ENCODE peak calls at places on chromosomes 16 and 17, in seven cellular contexts. One of them, this sample, is unnamed. For H3K4me1, H3K27me3 and H3K36me3, the result is how much of the 10 kb centered on the place peaks cover.

GRCh38 chr17:82745524-82745923 is 6.3 kb upstream of the TBCD start:
- DNase-seq in CD4-positive, CD25-positive, alpha-beta regulatory T cell: no peak
- DNase-seq in SJSA1: no peak
- DNase-seq in NT2/D1: no peak
- DNase-seq in mesenchymal stem cell: no peak
- DNase-seq in aorta: no peak
- DNase-seq in fibroblast of lung: no peak
- DNase-seq in this sample: no peak

GRCh38 chr17:42844271-42844670 is at the start of gene AOC2:
- DNase-seq in mesenchymal stem cell: no peak
- DNase-seq in NT2/D1: no peak
- DNase-seq in CD4-positive, CD25-positive, alpha-beta regulatory T cell: no peak
- DNase-seq in aorta: no peak
- DNase-seq in fibroblast of lung: peak
- DNase-seq in SJSA1: no peak
- DNase-seq in this sample: no peak

GRCh38 chr17:76497979-76498885 is 3.0 kb downstream of the RHBDF2 start:
- DNase-seq in mesenchymal stem cell: peak
- DNase-seq in CD4-positive, CD25-positive, alpha-beta regulatory T cell: no peak
- DNase-seq in SJSA1: peak
- DNase-seq in NT2/D1: no peak
- DNase-seq in aorta: peak
- DNase-seq in fibroblast of lung: peak
- DNase-seq in this sample: no peak

GRCh38 chr16:8892101-8892575 is 10.0 kb downstream of the LITAFD start:
- DNase-seq in NT2/D1: no peak
- DNase-seq in SJSA1: no peak
- DNase-seq in CD4-positive, CD25-positive, alpha-beta regulatory T cell: no peak
- DNase-seq in mesenchymal stem cell: no peak
- DNase-seq in fibroblast of lung: no peak
- DNase-seq in aorta: no peak
- DNase-seq in this sample: no peak

GRCh38 chr16:56281256-56281805 is 90.0 kb downstream of the GNAO1 start:
- DNase-seq in NT2/D1: peak
- DNase-seq in CD4-positive, CD25-positive, alpha-beta regulatory T cell: no peak
- DNase-seq in SJSA1: peak
- DNase-seq in fibroblast of lung: no peak
- DNase-seq in aorta: no peak
- DNase-seq in mesenchymal stem cell: no peak
- DNase-seq in this sample: no peak

GRCh38 chr17:55086635-55087058 is 118.1 kb downstream of the STXBP4 start:
- DNase-seq in CD4-positive, CD25-positive, alpha-beta regulatory T cell: no peak
- DNase-seq in fibroblast of lung: peak
- DNase-seq in NT2/D1: no peak
- DNase-seq in SJSA1: peak
- DNase-seq in aorta: no peak
- DNase-seq in mesenchymal stem cell: peak
- DNase-seq in this sample: no peak

GRCh38 chr17:3914319-3914685 is 2.0 kb downstream of the P2RX1 start:
- DNase-seq in CD4-positive, CD25-positive, alpha-beta regulatory T cell: no peak
- DNase-seq in fibroblast of lung: no peak
- DNase-seq in aorta: no peak
- DNase-seq in mesenchymal stem cell: no peak
- DNase-seq in NT2/D1: no peak
- DNase-seq in SJSA1: no peak
- DNase-seq in this sample: no peak

GRCh38 chr17:77445908-77446535 is 305.3 kb downstream of the SEC14L1 start:
- DNase-seq in NT2/D1: no peak
- DNase-seq in mesenchymal stem cell: peak
- DNase-seq in fibroblast of lung: no peak
- DNase-seq in SJSA1: no peak
- DNase-seq in CD4-positive, CD25-positive, alpha-beta regulatory T cell: peak
- DNase-seq in aorta: peak
- DNase-seq in this sample: no peak

GRCh38 chr16:89315791-89316581 is 98.5 kb downstream of the ZNF778 start:
- DNase-seq in CD4-positive, CD25-positive, alpha-beta regulatory T cell: peak
- DNase-seq in mesenchymal stem cell: peak
- DNase-seq in SJSA1: peak
- DNase-seq in aorta: no peak
- DNase-seq in fibroblast of lung: peak
- DNase-seq in NT2/D1: no peak
- DNase-seq in this sample: no peak

GRCh38 chr16:65782537-65783290 is 583.8 kb upstream of the CDH5 start:
- DNase-seq in mesenchymal stem cell: peak
- DNase-seq in CD4-positive, CD25-positive, alpha-beta regulatory T cell: no peak
- DNase-seq in NT2/D1: no peak
- DNase-seq in SJSA1: no peak
- DNase-seq in fibroblast of lung: peak
- DNase-seq in aorta: peak
- DNase-seq in this sample: no peak

GRCh38 chr17:488993-489757 is 136.6 kb upstream of the RPH3AL start:
- DNase-seq in fibroblast of lung: peak
- DNase-seq in aorta: no peak
- DNase-seq in CD4-positive, CD25-positive, alpha-beta regulatory T cell: peak
- DNase-seq in SJSA1: peak
- DNase-seq in NT2/D1: no peak
- DNase-seq in mesenchymal stem cell: peak
- DNase-seq in this sample: peak

GRCh38 chr16:87616556-87616955 is 14.2 kb downstream of the JPH3 start:
- DNase-seq in aorta: peak
- DNase-seq in fibroblast of lung: no peak
- DNase-seq in CD4-positive, CD25-positive, alpha-beta regulatory T cell: no peak
- DNase-seq in mesenchymal stem cell: no peak
- DNase-seq in SJSA1: no peak
- DNase-seq in NT2/D1: no peak
- DNase-seq in this sample: no peak

GRCh38 chr17:7241783-7242716 is at the start of gene GABARAP:
- DNase-seq in SJSA1: peak
- DNase-seq in CD4-positive, CD25-positive, alpha-beta regulatory T cell: peak
- DNase-seq in aorta: peak
- DNase-seq in fibroblast of lung: peak
- DNase-seq in NT2/D1: peak
- DNase-seq in mesenchymal stem cell: peak
- DNase-seq in this sample: no peak

GRCh38 chr16:57619606-57620315 is 8.7 kb upstream of the ADGRG1 start:
- DNase-seq in aorta: peak
- DNase-seq in CD4-positive, CD25-positive, alpha-beta regulatory T cell: no peak
- DNase-seq in mesenchymal stem cell: no peak
- DNase-seq in SJSA1: no peak
- DNase-seq in fibroblast of lung: no peak
- DNase-seq in NT2/D1: no peak
- DNase-seq in this sample: no peak

GRCh38 chr17:72122002-72122310 is 1.1 kb downstream of the SOX9 start:
- DNase-seq in aorta: no peak
- DNase-seq in SJSA1: no peak
- DNase-seq in fibroblast of lung: peak
- DNase-seq in mesenchymal stem cell: peak
- DNase-seq in CD4-positive, CD25-positive, alpha-beta regulatory T cell: no peak
- DNase-seq in NT2/D1: no peak
- DNase-seq in this sample: no peak

GRCh38 chr17:72120878-72121163 is at the start of gene SOX9:
- DNase-seq in SJSA1: peak
- DNase-seq in mesenchymal stem cell: peak
- DNase-seq in CD4-positive, CD25-positive, alpha-beta regulatory T cell: no peak
- DNase-seq in aorta: peak
- DNase-seq in fibroblast of lung: peak
- DNase-seq in NT2/D1: peak
- DNase-seq in this sample: no peak

GRCh38 chr17:72122336-72122667 is 1.5 kb downstream of the SOX9 start:
- DNase-seq in aorta: no peak
- DNase-seq in NT2/D1: no peak
- DNase-seq in mesenchymal stem cell: no peak
- DNase-seq in fibroblast of lung: no peak
- DNase-seq in SJSA1: no peak
- DNase-seq in CD4-positive, CD25-positive, alpha-beta regulatory T cell: no peak
- DNase-seq in this sample: no peak

GRCh38 chr17:72119963-72120877 is 600 bp upstream of the SOX9 start:
- DNase-seq in SJSA1: peak
- DNase-seq in NT2/D1: no peak
- DNase-seq in mesenchymal stem cell: peak
- DNase-seq in fibroblast of lung: peak
- DNase-seq in aorta: no peak
- DNase-seq in CD4-positive, CD25-positive, alpha-beta regulatory T cell: no peak
- DNase-seq in this sample: no peak

DNA sequence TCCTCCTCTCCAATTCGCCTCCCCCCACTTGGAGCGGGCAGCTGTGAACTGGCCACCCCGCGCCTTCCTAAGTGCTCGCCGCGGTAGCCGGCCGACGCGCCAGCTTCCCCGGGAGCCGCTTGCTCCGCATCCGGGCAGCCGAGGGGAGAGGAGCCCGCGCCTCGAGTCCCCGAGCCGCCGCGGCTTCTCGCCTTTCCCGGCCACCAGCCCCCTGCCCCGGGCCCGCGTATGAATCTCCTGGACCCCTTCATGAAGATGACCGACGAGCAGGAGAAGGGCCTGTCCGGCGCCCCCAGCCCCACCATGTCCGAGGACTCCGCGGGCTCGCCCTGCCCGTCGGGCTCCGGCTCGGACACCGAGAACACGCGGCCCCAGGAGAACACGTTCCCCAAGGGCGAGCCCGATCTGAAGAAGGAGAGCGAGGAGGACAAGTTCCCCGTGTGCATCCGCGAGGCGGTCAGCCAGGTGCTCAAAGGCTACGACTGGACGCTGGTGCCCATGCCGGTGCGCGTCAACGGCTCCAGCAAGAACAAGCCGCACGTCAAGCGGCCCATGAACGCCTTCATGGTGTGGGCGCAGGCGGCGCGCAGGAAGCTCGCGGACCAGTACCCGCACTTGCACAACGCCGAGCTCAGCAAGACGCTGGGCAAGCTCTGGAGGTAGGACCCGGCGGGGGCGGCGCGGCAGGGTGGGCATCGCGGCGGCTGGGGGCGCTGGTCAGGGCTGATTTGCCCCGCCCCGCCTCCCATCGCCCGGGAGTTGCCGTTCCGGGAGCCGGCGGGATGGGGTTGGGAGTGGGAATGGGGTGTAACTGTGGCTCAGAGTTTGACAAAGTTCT is 563 bp downstream of the SOX9 start:
- DNase-seq in aorta: peak
- DNase-seq in fibroblast of lung: peak
- DNase-seq in CD4-positive, CD25-positive, alpha-beta regulatory T cell: no peak
- DNase-seq in mesenchymal stem cell: peak
- DNase-seq in SJSA1: peak
- DNase-seq in NT2/D1: no peak
- DNase-seq in this sample: no peak
- H3K4me1 ChIP-seq in aorta: under half
- H3K4me1 ChIP-seq in fibroblast of lung: under half
- H3K4me1 ChIP-seq in CD4-positive, CD25-positive, alpha-beta regulatory T cell: under half
- H3K4me1 ChIP-seq in mesenchymal stem cell: under half
- H3K4me1 ChIP-seq in SJSA1: half or more
- H3K4me1 ChIP-seq in NT2/D1: under half
- H3K4me1 ChIP-seq in this sample: half or more

DNA sequence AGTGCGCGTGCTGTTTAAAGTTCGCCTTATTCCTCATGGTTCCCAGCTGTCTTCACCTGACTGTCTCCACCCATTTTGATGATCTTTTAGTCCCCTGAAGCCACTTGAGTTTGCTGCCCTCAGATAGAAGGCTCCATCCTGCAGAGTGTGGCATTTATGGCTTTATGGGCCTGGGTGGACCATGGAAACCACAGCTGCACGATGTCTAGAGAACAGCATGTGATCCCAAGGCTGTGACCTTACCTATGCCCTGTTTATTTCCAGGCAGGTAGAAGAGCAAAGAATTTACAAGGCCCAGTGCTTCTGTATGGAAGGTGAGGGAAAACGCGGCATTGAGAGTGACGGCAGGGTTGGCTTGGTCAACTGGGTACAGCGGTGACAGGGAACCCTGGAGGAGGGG is 356.9 kb downstream of the SLC39A11 start:
- DNase-seq in SJSA1: no peak
- DNase-seq in NT2/D1: no peak
- DNase-seq in fibroblast of lung: no peak
- DNase-seq in mesenchymal stem cell: no peak
- DNase-seq in CD4-positive, CD25-positive, alpha-beta regulatory T cell: no peak
- DNase-seq in aorta: no peak
- DNase-seq in this sample: no peak
- H3K27me3 ChIP-seq in SJSA1: under half
- H3K27me3 ChIP-seq in NT2/D1: under half
- H3K27me3 ChIP-seq in fibroblast of lung: under half
- H3K27me3 ChIP-seq in mesenchymal stem cell: under half
- H3K27me3 ChIP-seq in CD4-positive, CD25-positive, alpha-beta regulatory T cell: under half
- H3K27me3 ChIP-seq in aorta: under half
- H3K27me3 ChIP-seq in this sample: under half

DNA sequence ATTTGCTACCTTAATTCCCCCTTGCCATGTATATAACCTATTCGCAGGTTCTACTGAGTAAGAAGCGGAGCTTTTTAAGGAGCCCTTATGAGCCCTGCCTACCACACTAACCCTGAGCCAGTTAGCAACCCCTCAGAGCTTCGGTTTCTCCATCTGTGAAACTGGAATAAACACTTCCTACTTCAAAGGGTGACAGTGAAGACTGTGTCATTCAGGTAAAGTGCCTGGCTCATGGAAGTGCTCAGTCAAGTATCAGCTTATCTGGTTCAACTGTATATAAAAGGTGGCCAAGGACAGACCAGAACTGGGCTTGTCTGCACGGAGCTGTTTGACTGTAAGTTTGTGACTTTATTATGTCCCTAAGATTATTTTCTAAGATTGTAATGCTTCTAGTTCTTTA is 31.0 kb downstream of the TXNDC11 start:
- DNase-seq in fibroblast of lung: no peak
- DNase-seq in NT2/D1: no peak
- DNase-seq in CD4-positive, CD25-positive, alpha-beta regulatory T cell: no peak
- DNase-seq in aorta: no peak
- DNase-seq in mesenchymal stem cell: no peak
- DNase-seq in SJSA1: no peak
- DNase-seq in this sample: no peak
- H3K36me3 ChIP-seq in fibroblast of lung: under half
- H3K36me3 ChIP-seq in NT2/D1: under half
- H3K36me3 ChIP-seq in CD4-positive, CD25-positive, alpha-beta regulatory T cell: half or more
- H3K36me3 ChIP-seq in aorta: under half
- H3K36me3 ChIP-seq in mesenchymal stem cell: under half
- H3K36me3 ChIP-seq in SJSA1: under half
- H3K36me3 ChIP-seq in this sample: under half

GRCh38 chr17:59330314-59330942 is 1.0 kb upstream of the YPEL2 start:
- DNase-seq in NT2/D1: no peak
- DNase-seq in aorta: peak
- DNase-seq in fibroblast of lung: no peak
- DNase-seq in mesenchymal stem cell: peak
- DNase-seq in CD4-positive, CD25-positive, alpha-beta regulatory T cell: peak
- DNase-seq in SJSA1: no peak
- DNase-seq in this sample: no peak
- H3K4me1 ChIP-seq in NT2/D1: under half
- H3K4me1 ChIP-seq in aorta: under half
- H3K4me1 ChIP-seq in fibroblast of lung: under half
- H3K4me1 ChIP-seq in mesenchymal stem cell: under half
- H3K4me1 ChIP-seq in CD4-positive, CD25-positive, alpha-beta regulatory T cell: half or more
- H3K4me1 ChIP-seq in SJSA1: half or more
- H3K4me1 ChIP-seq in this sample: under half